ENCODE peak calls at places on chromosome 12, in nine cellular contexts. One of them, this sample, is unnamed.

GRCh38 chr12:87274594-87275245 is 754.5 kb downstream of the C12orf50 start:
- DNase-seq in heart right ventricle: no peak
- DNase-seq in lower leg skin: no peak
- DNase-seq in osteoblast: no peak
- DNase-seq in Calu3: peak
- DNase-seq in fibroblast of villous mesenchyme: peak
- DNase-seq in colonic mucosa: no peak
- DNase-seq in AG10803: no peak
- DNase-seq in fibroblast of pulmonary artery: peak
- DNase-seq in this sample: no peak

GRCh38 chr12:90652280-90652679 is 302.7 kb downstream of the CCER1 start:
- DNase-seq in heart right ventricle: no peak
- DNase-seq in lower leg skin: no peak
- DNase-seq in osteoblast: no peak
- DNase-seq in Calu3: no peak
- DNase-seq in fibroblast of villous mesenchyme: no peak
- DNase-seq in colonic mucosa: no peak
- DNase-seq in AG10803: no peak
- DNase-seq in fibroblast of pulmonary artery: no peak
- DNase-seq in this sample: no peak

GRCh38 chr12:107131832-107132616 is 38.7 kb upstream of the CRY1 start:
- DNase-seq in heart right ventricle: peak
- DNase-seq in lower leg skin: peak
- DNase-seq in osteoblast: peak
- DNase-seq in Calu3: peak
- DNase-seq in fibroblast of villous mesenchyme: peak
- DNase-seq in colonic mucosa: peak
- DNase-seq in AG10803: peak
- DNase-seq in fibroblast of pulmonary artery: peak
- DNase-seq in this sample: no peak

GRCh38 chr12:103495783-103496456 is at the start of gene C12orf42:
- DNase-seq in heart right ventricle: no peak
- DNase-seq in lower leg skin: no peak
- DNase-seq in osteoblast: peak
- DNase-seq in Calu3: peak
- DNase-seq in fibroblast of villous mesenchyme: peak
- DNase-seq in colonic mucosa: peak
- DNase-seq in AG10803: peak
- DNase-seq in fibroblast of pulmonary artery: peak
- DNase-seq in this sample: peak

GRCh38 chr12:6818246-6819006 is 3.2 kb upstream of the GPR162 start:
- DNase-seq in heart right ventricle: no peak
- DNase-seq in lower leg skin: no peak
- DNase-seq in osteoblast: peak
- DNase-seq in Calu3: no peak
- DNase-seq in fibroblast of villous mesenchyme: no peak
- DNase-seq in colonic mucosa: no peak
- DNase-seq in AG10803: no peak
- DNase-seq in fibroblast of pulmonary artery: no peak
- DNase-seq in this sample: no peak

GRCh38 chr12:73612571-73612970 is 925.1 kb upstream of the ATXN7L3B start:
- DNase-seq in heart right ventricle: no peak
- DNase-seq in lower leg skin: no peak
- DNase-seq in osteoblast: no peak
- DNase-seq in Calu3: no peak
- DNase-seq in fibroblast of villous mesenchyme: no peak
- DNase-seq in colonic mucosa: no peak
- DNase-seq in AG10803: no peak
- DNase-seq in fibroblast of pulmonary artery: no peak
- DNase-seq in this sample: no peak

GRCh38 chr12:22321620-22322019 is 12.9 kb downstream of the ST8SIA1 start:
- DNase-seq in heart right ventricle: no peak
- DNase-seq in lower leg skin: no peak
- DNase-seq in osteoblast: no peak
- DNase-seq in Calu3: no peak
- DNase-seq in fibroblast of villous mesenchyme: no peak
- DNase-seq in colonic mucosa: no peak
- DNase-seq in AG10803: peak
- DNase-seq in fibroblast of pulmonary artery: peak
- DNase-seq in this sample: peak

GRCh38 chr12:50597200-50598195 is 92.7 kb downstream of the DIP2B start:
- DNase-seq in heart right ventricle: no peak
- DNase-seq in lower leg skin: no peak
- DNase-seq in osteoblast: peak
- DNase-seq in Calu3: peak
- DNase-seq in fibroblast of villous mesenchyme: peak
- DNase-seq in colonic mucosa: no peak
- DNase-seq in AG10803: peak
- DNase-seq in fibroblast of pulmonary artery: peak
- DNase-seq in this sample: no peak

GRCh38 chr12:11672833-11673232 is 23.4 kb downstream of the ETV6 start:
- DNase-seq in heart right ventricle: no peak
- DNase-seq in lower leg skin: no peak
- DNase-seq in osteoblast: no peak
- DNase-seq in Calu3: no peak
- DNase-seq in fibroblast of villous mesenchyme: no peak
- DNase-seq in colonic mucosa: no peak
- DNase-seq in AG10803: no peak
- DNase-seq in fibroblast of pulmonary artery: no peak
- DNase-seq in this sample: no peak

GRCh38 chr12:7161811-7162210 is 27.7 kb upstream of the PEX5 start:
- DNase-seq in heart right ventricle: no peak
- DNase-seq in lower leg skin: no peak
- DNase-seq in osteoblast: peak
- DNase-seq in Calu3: no peak
- DNase-seq in fibroblast of villous mesenchyme: peak
- DNase-seq in colonic mucosa: no peak
- DNase-seq in AG10803: peak
- DNase-seq in fibroblast of pulmonary artery: peak
- DNase-seq in this sample: no peak

GRCh38 chr12:114835031-114835430 is 151.1 kb upstream of the TBX3 start:
- DNase-seq in heart right ventricle: no peak
- DNase-seq in lower leg skin: no peak
- DNase-seq in osteoblast: no peak
- DNase-seq in Calu3: no peak
- DNase-seq in fibroblast of villous mesenchyme: peak
- DNase-seq in colonic mucosa: no peak
- DNase-seq in AG10803: peak
- DNase-seq in fibroblast of pulmonary artery: peak
- DNase-seq in this sample: no peak

GRCh38 chr12:122836027-122836921 is 1.0 kb downstream of the HIP1R start:
- DNase-seq in heart right ventricle: no peak
- DNase-seq in lower leg skin: peak
- DNase-seq in osteoblast: peak
- DNase-seq in Calu3: peak
- DNase-seq in fibroblast of villous mesenchyme: peak
- DNase-seq in colonic mucosa: peak
- DNase-seq in AG10803: no peak
- DNase-seq in fibroblast of pulmonary artery: peak
- DNase-seq in this sample: peak

GRCh38 chr12:91379051-91379775 is 196.6 kb upstream of the DCN start:
- DNase-seq in heart right ventricle: no peak
- DNase-seq in lower leg skin: no peak
- DNase-seq in osteoblast: no peak
- DNase-seq in Calu3: no peak
- DNase-seq in fibroblast of villous mesenchyme: no peak
- DNase-seq in colonic mucosa: no peak
- DNase-seq in AG10803: peak
- DNase-seq in fibroblast of pulmonary artery: no peak
- DNase-seq in this sample: no peak

GRCh38 chr12:120204171-120204570 is 3.3 kb upstream of the RPLP0 start:
- DNase-seq in heart right ventricle: no peak
- DNase-seq in lower leg skin: no peak
- DNase-seq in osteoblast: no peak
- DNase-seq in Calu3: no peak
- DNase-seq in fibroblast of villous mesenchyme: no peak
- DNase-seq in colonic mucosa: no peak
- DNase-seq in AG10803: no peak
- DNase-seq in fibroblast of pulmonary artery: no peak
- DNase-seq in this sample: no peak

GRCh38 chr12:82672811-82673495 is 13.8 kb upstream of the TMTC2 start:
- DNase-seq in heart right ventricle: no peak
- DNase-seq in lower leg skin: no peak
- DNase-seq in osteoblast: no peak
- DNase-seq in Calu3: no peak
- DNase-seq in fibroblast of villous mesenchyme: no peak
- DNase-seq in colonic mucosa: no peak
- DNase-seq in AG10803: no peak
- DNase-seq in fibroblast of pulmonary artery: peak
- DNase-seq in this sample: no peak

GRCh38 chr12:93484315-93484981 is 17.1 kb downstream of the MRPL42 start:
- DNase-seq in heart right ventricle: no peak
- DNase-seq in lower leg skin: no peak
- DNase-seq in osteoblast: no peak
- DNase-seq in Calu3: no peak
- DNase-seq in fibroblast of villous mesenchyme: peak
- DNase-seq in colonic mucosa: no peak
- DNase-seq in AG10803: peak
- DNase-seq in fibroblast of pulmonary artery: peak
- DNase-seq in this sample: no peak

GRCh38 chr12:69534389-69534822 is 50.9 kb upstream of the CCT2 start:
- DNase-seq in heart right ventricle: peak
- DNase-seq in lower leg skin: peak
- DNase-seq in osteoblast: peak
- DNase-seq in Calu3: peak
- DNase-seq in fibroblast of villous mesenchyme: peak
- DNase-seq in colonic mucosa: peak
- DNase-seq in AG10803: peak
- DNase-seq in fibroblast of pulmonary artery: peak
- DNase-seq in this sample: peak

GRCh38 chr12:122030427-122030825 is 8.7 kb downstream of the BCL7A start:
- DNase-seq in heart right ventricle: no peak
- DNase-seq in lower leg skin: no peak
- DNase-seq in osteoblast: no peak
- DNase-seq in Calu3: peak
- DNase-seq in fibroblast of villous mesenchyme: no peak
- DNase-seq in colonic mucosa: no peak
- DNase-seq in AG10803: no peak
- DNase-seq in fibroblast of pulmonary artery: no peak
- DNase-seq in this sample: no peak

GRCh38 chr12:108373111-108373510 is 34.0 kb upstream of the CMKLR1 start:
- DNase-seq in heart right ventricle: no peak
- DNase-seq in lower leg skin: no peak
- DNase-seq in osteoblast: no peak
- DNase-seq in Calu3: no peak
- DNase-seq in fibroblast of villous mesenchyme: no peak
- DNase-seq in colonic mucosa: no peak
- DNase-seq in AG10803: no peak
- DNase-seq in fibroblast of pulmonary artery: no peak
- DNase-seq in this sample: no peak
- TF ChIP-seq CTCF in heart right ventricle: no peak
- TF ChIP-seq CTCF in lower leg skin: no peak
- TF ChIP-seq CTCF in osteoblast: peak
- TF ChIP-seq CTCF in Calu3: peak
- TF ChIP-seq CTCF in fibroblast of villous mesenchyme: peak
- TF ChIP-seq CTCF in colonic mucosa: no peak
- TF ChIP-seq CTCF in AG10803: peak
- TF ChIP-seq CTCF in fibroblast of pulmonary artery: peak
- TF ChIP-seq CTCF in this sample: no peak

GRCh38 chr12:46517579-46517962 is 145.0 kb upstream of the SLC38A2 start:
- DNase-seq in heart right ventricle: no peak
- DNase-seq in lower leg skin: no peak
- DNase-seq in osteoblast: no peak
- DNase-seq in Calu3: no peak
- DNase-seq in fibroblast of villous mesenchyme: no peak
- DNase-seq in colonic mucosa: no peak
- DNase-seq in AG10803: no peak
- DNase-seq in fibroblast of pulmonary artery: no peak
- DNase-seq in this sample: no peak
- TF ChIP-seq CTCF in heart right ventricle: no peak
- TF ChIP-seq CTCF in lower leg skin: no peak
- TF ChIP-seq CTCF in osteoblast: no peak
- TF ChIP-seq CTCF in Calu3: no peak
- TF ChIP-seq CTCF in fibroblast of villous mesenchyme: peak
- TF ChIP-seq CTCF in colonic mucosa: no peak
- TF ChIP-seq CTCF in AG10803: no peak
- TF ChIP-seq CTCF in fibroblast of pulmonary artery: no peak
- TF ChIP-seq CTCF in this sample: no peak

DNA sequence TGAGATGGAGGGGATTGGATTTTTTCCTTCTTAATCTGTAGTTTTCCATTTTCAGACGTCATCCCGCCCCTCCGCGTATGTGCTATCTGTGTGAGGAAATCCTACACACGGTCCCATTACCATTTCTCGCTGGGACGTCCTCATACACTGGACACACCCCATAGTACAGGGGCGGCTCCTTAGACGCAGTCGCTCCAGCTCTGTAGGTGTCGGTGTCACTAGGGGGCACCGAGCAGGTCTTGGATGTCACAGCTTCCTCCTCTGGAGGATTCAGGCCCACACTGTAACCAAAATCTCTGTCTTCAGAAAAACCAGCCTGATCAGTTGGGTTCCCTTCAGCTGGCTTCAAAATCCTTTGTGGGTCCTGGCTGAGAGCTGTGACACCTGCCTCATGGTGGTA is 7.1 kb downstream of the ANKLE2 start:
- DNase-seq in heart right ventricle: no peak
- DNase-seq in lower leg skin: no peak
- DNase-seq in osteoblast: no peak
- DNase-seq in Calu3: no peak
- DNase-seq in fibroblast of villous mesenchyme: no peak
- DNase-seq in colonic mucosa: no peak
- DNase-seq in AG10803: no peak
- DNase-seq in fibroblast of pulmonary artery: no peak
- DNase-seq in this sample: peak
- TF ChIP-seq CTCF in heart right ventricle: no peak
- TF ChIP-seq CTCF in lower leg skin: no peak
- TF ChIP-seq CTCF in osteoblast: no peak
- TF ChIP-seq CTCF in Calu3: no peak
- TF ChIP-seq CTCF in fibroblast of villous mesenchyme: no peak
- TF ChIP-seq CTCF in colonic mucosa: no peak
- TF ChIP-seq CTCF in AG10803: no peak
- TF ChIP-seq CTCF in fibroblast of pulmonary artery: no peak
- TF ChIP-seq CTCF in this sample: no peak

GRCh38 chr12:4762773-4763172 is 42.6 kb downstream of the GALNT8 start:
- DNase-seq in heart right ventricle: no peak
- DNase-seq in lower leg skin: no peak
- DNase-seq in osteoblast: no peak
- DNase-seq in Calu3: no peak
- DNase-seq in fibroblast of villous mesenchyme: no peak
- DNase-seq in colonic mucosa: no peak
- DNase-seq in AG10803: no peak
- DNase-seq in fibroblast of pulmonary artery: no peak
- DNase-seq in this sample: no peak

GRCh38 chr12:4766445-4766844 is 46.2 kb downstream of the GALNT8 start:
- DNase-seq in heart right ventricle: no peak
- DNase-seq in lower leg skin: peak
- DNase-seq in osteoblast: no peak
- DNase-seq in Calu3: no peak
- DNase-seq in fibroblast of villous mesenchyme: no peak
- DNase-seq in colonic mucosa: no peak
- DNase-seq in AG10803: no peak
- DNase-seq in fibroblast of pulmonary artery: no peak
- DNase-seq in this sample: no peak

GRCh38 chr12:4767181-4767580 is 47.0 kb downstream of the GALNT8 start:
- DNase-seq in heart right ventricle: no peak
- DNase-seq in lower leg skin: no peak
- DNase-seq in osteoblast: no peak
- DNase-seq in Calu3: no peak
- DNase-seq in fibroblast of villous mesenchyme: no peak
- DNase-seq in colonic mucosa: no peak
- DNase-seq in AG10803: no peak
- DNase-seq in fibroblast of pulmonary artery: no peak
- DNase-seq in this sample: no peak

GRCh38 chr12:4769073-4769472 is 48.9 kb downstream of the GALNT8 start:
- DNase-seq in heart right ventricle: no peak
- DNase-seq in lower leg skin: no peak
- DNase-seq in osteoblast: no peak
- DNase-seq in Calu3: no peak
- DNase-seq in fibroblast of villous mesenchyme: no peak
- DNase-seq in colonic mucosa: no peak
- DNase-seq in AG10803: no peak
- DNase-seq in fibroblast of pulmonary artery: no peak
- DNase-seq in this sample: no peak

GRCh38 chr12:4763549-4763948 is 43.3 kb downstream of the GALNT8 start:
- DNase-seq in heart right ventricle: no peak
- DNase-seq in lower leg skin: no peak
- DNase-seq in osteoblast: no peak
- DNase-seq in Calu3: peak
- DNase-seq in fibroblast of villous mesenchyme: no peak
- DNase-seq in colonic mucosa: peak
- DNase-seq in AG10803: no peak
- DNase-seq in fibroblast of pulmonary artery: no peak
- DNase-seq in this sample: no peak
- TF ChIP-seq CTCF in heart right ventricle: no peak
- TF ChIP-seq CTCF in lower leg skin: no peak
- TF ChIP-seq CTCF in osteoblast: peak
- TF ChIP-seq CTCF in Calu3: no peak
- TF ChIP-seq CTCF in fibroblast of villous mesenchyme: peak
- TF ChIP-seq CTCF in colonic mucosa: no peak
- TF ChIP-seq CTCF in AG10803: peak
- TF ChIP-seq CTCF in fibroblast of pulmonary artery: no peak
- TF ChIP-seq CTCF in this sample: no peak